ENCODE peak calls at places on chromosomes 6 and 20, in seven cellular contexts. P is naive thymus-derived CD8-positive, alpha-beta T cell; L is NCI-H1417; G is fibroblast of mammary gland; J is IMR-90; N is lower lobe of right lung; K is brain microvascular endothelial cell. A is an unnamed sample.

GRCh38 chr6:170363255-170363654 is 56.7 kb downstream of the FAM120B start:
- DNase-seq in L (no peak), N (no peak), K (no peak), J (no peak), P (no peak), G (no peak), A (no peak)

GRCh38 chr6:160054271-160054670 is 67.3 kb upstream of the SLC22A1 start:
- DNase-seq in K (no peak), G (no peak), P (no peak), N (no peak), L (no peak), J (no peak), A (no peak)

GRCh38 chr6:71258078-71258866 is 30.3 kb upstream of the OGFRL1 start:
- DNase-seq in J (no peak), L (no peak), G (peak), P (no peak), N (no peak), K (no peak), A (no peak)

GRCh38 chr6:76881414-76881813 is 581.9 kb downstream of the HTR1B start:
- DNase-seq in N (no peak), L (no peak), P (no peak), J (peak), K (no peak), G (peak), A (no peak)

GRCh38 chr6:6875818-6876470 is 231.8 kb upstream of the RREB1 start:
- DNase-seq in P (no peak), K (peak), J (peak), L (peak), N (no peak), G (peak), A (no peak)

GRCh38 chr20:33068251-33068939 is 11.0 kb upstream of the BPIFB4 start:
- DNase-seq in P (no peak), G (no peak), J (no peak), N (no peak), L (no peak), K (no peak), A (no peak)

GRCh38 chr6:9028086-9028485 is 592.7 kb upstream of the SLC35B3 start:
- DNase-seq in G (no peak), J (no peak), L (no peak), P (no peak), K (no peak), N (no peak), A (no peak)

GRCh38 chr20:47028487-47028886 is 133.8 kb downstream of the EYA2 start:
- DNase-seq in J (no peak), G (no peak), L (no peak), P (no peak), K (no peak), N (no peak), A (no peak)

GRCh38 chr6:85747654-85748053 is 105.0 kb upstream of the SYNCRIP start:
- DNase-seq in G (peak), J (peak), P (no peak), L (no peak), K (peak), N (no peak), A (no peak)